ENCODE peak calls at places on chromosome 17, in four cellular contexts. H, X, B and S are unnamed samples. For H3K4me1 and H3K36me3, the result is how much of the 10 kb centered on the place peaks cover.

GRCh38 chr17:46011711-46012505 is 12.9 kb downstream of the STH start:
- DNase-seq in H (no peak), X (no peak), B (no peak), S (no peak)

GRCh38 chr17:56597495-56597990 is 4.0 kb downstream of the NOG start:
- DNase-seq in H (no peak), X (no peak), B (no peak), S (no peak)

GRCh38 chr17:75877752-75878173 is 618 bp downstream of the TRIM47 start:
- DNase-seq in H (peak), X (peak), B (peak), S (peak)

GRCh38 chr17:16197276-16197675 is 18.1 kb downstream of the NCOR1 start:
- DNase-seq in H (no peak), X (no peak), B (no peak), S (no peak)

GRCh38 chr17:50452627-50453300 is 15.9 kb downstream of the CHAD start:
- DNase-seq in H (no peak), X (no peak), B (no peak), S (peak)

GRCh38 chr17:78599419-78599818 is 22.2 kb upstream of the DNAH17 start:
- DNase-seq in H (no peak), X (no peak), B (no peak), S (no peak)

GRCh38 chr17:48641541-48642058 is 15.4 kb upstream of the HOXB9 start:
- DNase-seq in H (no peak), X (no peak), B (no peak), S (no peak)

GRCh38 chr17:45435481-45435880 is 2.8 kb upstream of the ARHGAP27 start:
- DNase-seq in H (no peak), X (no peak), B (no peak), S (no peak)

GRCh38 chr17:68576811-68577551 is 24.2 kb downstream of the FAM20A start:
- DNase-seq in H (no peak), X (no peak), B (peak), S (no peak)

GRCh38 chr17:57553525-57553924 is 191.6 kb downstream of the CCDC182 start:
- DNase-seq in H (no peak), X (no peak), B (no peak), S (no peak)

GRCh38 chr17:74268554-74268953 is 5.5 kb upstream of the DNAI2 start:
- DNase-seq in H (no peak), X (no peak), B (no peak), S (no peak)

GRCh38 chr17:51238253-51238887 is 21.5 kb downstream of the MBTD1 start:
- DNase-seq in H (no peak), X (no peak), B (no peak), S (no peak)

GRCh38 chr17:68346448-68346847 is 55.2 kb downstream of the ARSG start:
- DNase-seq in H (no peak), X (peak), B (peak), S (peak)

GRCh38 chr17:4480929-4481898 is 17.5 kb upstream of the SPNS2 start:
- DNase-seq in H (no peak), X (peak), B (no peak), S (peak)

GRCh38 chr17:38815576-38816193 is 9.4 kb downstream of the CWC25 start:
- DNase-seq in H (no peak), X (no peak), B (no peak), S (no peak)

GRCh38 chr17:55750750-55751641 is at the start of gene PCTP:
- DNase-seq in H (peak), X (peak), B (peak), S (peak)

GRCh38 chr17:40921026-40921425 is 16.4 kb downstream of the KRT23 start:
- DNase-seq in H (no peak), X (no peak), B (no peak), S (no peak)

GRCh38 chr17:28925912-28926365 is 23.1 kb upstream of the DHRS13 start:
- DNase-seq in H (no peak), X (no peak), B (no peak), S (no peak)

GRCh38 chr17:49223517-49224197 is 6.9 kb downstream of the PHOSPHO1 start:
- DNase-seq in H (no peak), X (peak), B (peak), S (peak)

GRCh38 chr17:34658796-34659195 is 79.4 kb downstream of the TMEM132E start:
- DNase-seq in H (no peak), X (no peak), B (no peak), S (no peak)

GRCh38 chr17:42387663-42388380 is 420 bp downstream of the STAT3 start:
- DNase-seq in H (peak), X (peak), B (peak), S (peak)

GRCh38 chr17:14201087-14201486 is 35.6 kb downstream of the CDRT15 start:
- DNase-seq in H (no peak), X (no peak), B (no peak), S (peak)

GRCh38 chr17:59669411-59669810 is 37.8 kb downstream of the PTRH2 start:
- DNase-seq in H (no peak), X (no peak), B (no peak), S (no peak)

GRCh38 chr17:910503-911194 is 68.9 kb downstream of the NXN start:
- DNase-seq in H (no peak), X (no peak), B (no peak), S (no peak)

GRCh38 chr17:40450175-40450574 is 6.9 kb downstream of the IGFBP4 start:
- DNase-seq in H (no peak), X (peak), B (no peak), S (peak)

DNA sequence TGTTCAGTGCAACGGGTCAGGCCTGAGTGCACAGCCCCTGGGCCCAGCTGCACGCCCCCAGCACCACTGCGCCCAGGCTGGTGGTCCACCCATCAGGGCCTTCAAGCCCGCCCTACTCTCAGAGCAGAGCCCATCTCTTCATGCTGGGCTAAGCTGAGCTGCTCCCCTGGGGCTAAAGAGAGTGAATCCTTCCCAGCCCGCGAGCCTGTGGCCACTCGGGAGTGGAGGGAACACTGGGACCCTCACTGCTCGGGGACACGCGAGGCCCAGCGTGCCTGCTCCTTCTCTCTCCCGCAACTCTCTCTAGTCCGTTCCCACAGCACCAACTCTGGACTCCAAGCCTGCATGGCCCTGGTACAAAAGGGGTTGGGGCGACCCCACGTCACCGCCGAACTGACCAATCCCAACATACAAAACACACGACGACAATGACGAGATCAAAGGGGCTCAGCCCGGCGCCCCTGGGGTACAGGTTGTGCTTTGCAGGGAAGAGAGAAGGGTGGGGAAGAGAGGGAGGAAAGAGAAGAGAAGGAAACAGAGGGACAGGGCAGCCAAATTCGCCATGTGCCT is 4.1 kb upstream of the SIRT7 start:
- DNase-seq in H (no peak), X (no peak), B (no peak), S (no peak)
- H3K4me1 ChIP-seq in H (under half), X (half or more), B (under half), S (half or more)

DNA sequence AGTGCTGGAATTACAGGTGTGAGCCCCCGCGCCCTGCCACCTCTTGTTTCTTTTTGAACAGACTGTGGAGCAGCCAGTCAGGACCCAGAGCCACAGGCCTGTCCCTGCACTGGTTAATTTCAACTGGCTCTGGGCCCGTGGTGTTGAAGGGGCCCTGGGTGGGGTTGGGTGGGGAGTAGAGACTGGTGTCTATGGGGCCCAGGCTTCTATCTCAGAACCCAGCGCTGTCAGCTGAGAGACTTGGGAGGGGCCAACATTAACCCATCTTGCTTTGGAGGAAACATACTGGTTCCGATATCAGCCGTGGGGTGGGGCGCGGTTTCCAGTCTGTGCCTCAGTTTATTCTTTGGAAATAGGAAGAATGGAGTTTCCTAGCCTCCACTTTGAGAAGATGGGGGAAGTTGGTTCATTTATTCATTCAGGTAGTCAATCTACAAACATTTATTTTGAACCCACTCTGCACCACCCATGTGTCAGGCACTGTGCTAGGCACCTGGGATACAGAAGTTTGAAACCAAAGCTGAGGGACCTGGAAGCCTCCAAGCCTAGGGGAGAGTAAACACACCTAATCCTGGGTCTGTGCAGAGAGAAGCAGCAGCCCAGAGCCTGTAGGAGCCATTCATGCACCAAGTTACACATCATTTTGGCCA is 15.6 kb upstream of the SLC4A1 start:
- DNase-seq in H (no peak), X (no peak), B (no peak), S (no peak)
- TF ChIP-seq POLR2A in H (no peak), X (no peak), B (no peak), S (no peak)

GRCh38 chr17:27597783-27598320 is 33.1 kb upstream of the LGALS9 start:
- DNase-seq in H (no peak), X (no peak), B (no peak), S (no peak)

GRCh38 chr17:27598337-27599050 is 32.5 kb upstream of the LGALS9 start:
- DNase-seq in H (no peak), X (no peak), B (no peak), S (no peak)

GRCh38 chr17:27596571-27597187 is 34.3 kb upstream of the LGALS9 start:
- DNase-seq in H (no peak), X (no peak), B (no peak), S (no peak)

GRCh38 chr17:27596106-27596505 is 34.9 kb upstream of the LGALS9 start:
- DNase-seq in H (no peak), X (no peak), B (no peak), S (no peak)

DNA sequence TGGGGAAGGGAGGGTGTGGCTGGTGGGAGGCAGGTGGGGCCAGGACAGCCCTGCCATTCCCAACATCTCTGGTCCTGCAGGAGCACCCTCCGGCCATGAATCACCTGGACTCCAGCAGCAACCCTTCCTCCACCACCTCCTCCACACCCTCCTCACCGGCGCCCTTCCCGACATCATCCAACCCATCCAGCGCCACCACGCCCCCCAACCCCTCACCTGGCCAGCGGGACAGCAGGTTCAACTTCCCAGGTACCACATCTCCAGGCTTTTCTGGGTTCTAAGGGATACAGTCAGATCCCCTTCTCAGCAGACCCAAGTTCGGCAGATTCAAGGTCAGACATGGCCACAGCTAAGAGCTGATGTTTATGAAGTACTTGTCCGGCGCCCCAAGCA is 33.8 kb upstream of the LGALS9 start:
- DNase-seq in H (no peak), X (no peak), B (no peak), S (no peak)
- H3K36me3 ChIP-seq in H (under half), X (half or more), B (under half), S (under half)

DNA sequence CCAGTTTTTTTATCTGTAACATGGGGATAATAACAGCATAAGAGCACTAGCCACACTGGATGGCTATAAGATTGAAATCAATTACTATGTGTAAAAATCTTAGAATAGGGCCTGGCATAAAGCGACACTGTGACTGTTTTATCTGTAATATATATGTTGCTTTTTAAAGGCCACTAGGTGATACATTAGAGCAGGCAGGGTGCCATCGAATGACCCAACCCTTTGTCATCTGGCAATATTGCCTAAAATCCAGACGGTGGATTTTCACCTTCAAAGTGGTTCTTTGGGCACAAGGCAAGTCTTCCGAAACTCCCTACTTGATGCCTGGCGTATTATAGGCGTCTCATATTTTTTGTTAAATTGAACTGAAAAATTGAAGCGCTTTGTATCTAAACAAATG is 69.1 kb downstream of the PRKCA start:
- DNase-seq in H (no peak), X (no peak), B (no peak), S (no peak)
- H3K4me1 ChIP-seq in H (under half), X (under half), B (under half), S (under half)

GRCh38 chr17:2303278-2304188 is at the start of the genes SMG6 and SRR:
- DNase-seq in H (peak), X (peak), B (peak), S (peak)
- TF ChIP-seq POLR2A in H (no peak), X (no peak), B (no peak), S (peak)

GRCh38 chr17:17213775-17214174 is 7.6 kb upstream of the PLD6 start:
- DNase-seq in H (no peak), X (no peak), B (no peak), S (no peak)

GRCh38 chr17:17214646-17215436 is 8.7 kb upstream of the PLD6 start:
- DNase-seq in H (no peak), X (no peak), B (peak), S (no peak)

GRCh38 chr17:17216776-17217175 is 10.6 kb upstream of the PLD6 start:
- DNase-seq in H (no peak), X (no peak), B (no peak), S (no peak)

GRCh38 chr17:17216236-17216635 is 10.1 kb upstream of the PLD6 start:
- DNase-seq in H (no peak), X (no peak), B (no peak), S (no peak)

GRCh38 chr17:17215575-17215974 is 9.4 kb upstream of the PLD6 start:
- DNase-seq in H (no peak), X (no peak), B (no peak), S (no peak)
- H3K36me3 ChIP-seq in H (under half), X (half or more), B (under half), S (under half)

DNA sequence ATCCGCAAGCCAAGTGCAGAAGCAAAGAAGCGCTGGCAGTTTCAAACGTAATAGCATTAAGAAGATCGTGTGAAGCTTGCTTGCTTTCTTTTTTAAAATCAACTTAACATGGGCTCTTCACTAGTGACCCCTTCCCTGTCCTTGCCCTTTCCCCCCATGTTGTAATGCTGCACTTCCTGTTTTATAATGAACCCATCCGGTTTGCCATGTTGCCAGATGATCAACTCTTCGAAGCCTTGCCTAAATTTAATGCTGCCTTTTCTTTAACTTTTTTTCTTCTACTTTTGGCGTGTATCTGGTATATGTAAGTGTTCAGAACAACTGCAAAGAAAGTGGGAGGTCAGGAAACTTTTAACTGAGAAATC is 17.4 kb upstream of the RAB11FIP4 start:
- DNase-seq in H (no peak), X (no peak), B (no peak), S (no peak)
- H3K4me1 ChIP-seq in H (under half), X (under half), B (under half), S (under half)

GRCh38 chr17:7579001-7579838 is at the start of gene CD68:
- DNase-seq in H (peak), X (peak), B (peak), S (peak)
- TF ChIP-seq POLR2A in H (peak), X (no peak), B (no peak), S (peak)

GRCh38 chr17:2466936-2467335 is 44.8 kb downstream of the METTL16 start:
- DNase-seq in H (no peak), X (no peak), B (no peak), S (no peak)

GRCh38 chr17:2462481-2462880 is 49.2 kb downstream of the METTL16 start:
- DNase-seq in H (no peak), X (no peak), B (no peak), S (no peak)

DNA sequence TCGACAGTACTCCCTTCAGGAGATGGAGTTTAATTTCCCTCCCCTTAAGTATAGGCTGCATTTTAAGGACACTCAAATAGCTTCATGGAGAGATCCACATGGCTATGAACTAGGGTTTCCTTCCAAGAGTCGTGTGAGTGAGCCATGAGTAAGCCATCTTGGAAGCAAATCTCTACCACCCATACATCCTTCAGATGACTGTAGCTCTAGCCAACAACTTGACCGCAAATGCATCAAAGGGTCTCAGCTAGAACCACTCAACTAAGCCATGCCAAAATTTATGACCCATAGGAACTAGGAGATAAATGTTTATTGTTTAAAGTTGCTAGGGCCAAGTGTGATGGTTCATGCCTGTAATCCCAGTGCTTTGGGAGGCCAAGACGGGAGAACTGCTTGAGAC is 43.4 kb downstream of the METTL16 start:
- DNase-seq in H (no peak), X (no peak), B (no peak), S (no peak)
- H3K36me3 ChIP-seq in H (under half), X (half or more), B (under half), S (under half)

GRCh38 chr17:77095461-77095860 is 45.3 kb upstream of the SEC14L1 start:
- DNase-seq in H (no peak), X (no peak), B (no peak), S (no peak)
- H3K4me1 ChIP-seq in H (under half), X (half or more), B (under half), S (half or more)